ENCODE peak calls at places on chromosome 17, in six cellular contexts. T is effector memory CD4-positive, alpha-beta T cell; W is neuronal stem cell; B is upper lobe of right lung; Z is left lung; F is RWPE1. A is an unnamed sample.
A peak's percentile ranks its signal among the peaks of the same experiment; 100 is the strongest.

GRCh38 chr17:37413875-37414519 is 7.3 kb downstream of the TADA2A start:
- DNase-seq in T (no peak), W (no peak), B (no peak), Z (no peak), F (no peak), A (no peak)

GRCh38 chr17:75693500-75694481 is 26.7 kb downstream of the SAP30BP start:
- DNase-seq in T (no peak), W (peak; percentile 33), B (peak; percentile 81), Z (no peak), F (peak; percentile 63), A (no peak)

GRCh38 chr17:67211742-67212141 is 33.3 kb downstream of the HELZ start:
- DNase-seq in T (no peak), W (no peak), B (no peak), Z (no peak), F (peak; percentile 30), A (no peak)

GRCh38 chr17:58756246-58757161 is 850 bp downstream of the PPM1E start:
- DNase-seq in T (no peak), W (peak; percentile 24), B (no peak), Z (no peak), F (no peak), A (no peak)

GRCh38 chr17:67970783-67971182 is 25.5 kb downstream of the C17orf58 start:
- DNase-seq in T (no peak), W (no peak), B (no peak), Z (no peak), F (no peak), A (no peak)

GRCh38 chr17:4598776-4599504 is 14.6 kb downstream of the SMTNL2 start:
- DNase-seq in T (no peak), W (no peak), B (no peak), Z (peak; percentile 60), F (no peak), A (no peak)

GRCh38 chr17:1720856-1721386 is 3.6 kb upstream of the WDR81 start:
- DNase-seq in T (no peak), W (no peak), B (peak; percentile 79), Z (no peak), F (no peak), A (no peak)

GRCh38 chr17:36667922-36668321 is 66.5 kb downstream of the MRM1 start:
- DNase-seq in T (no peak), W (no peak), B (no peak), Z (no peak), F (no peak), A (no peak)

GRCh38 chr17:11928436-11928835 is 68.8 kb downstream of the ZNF18 start:
- DNase-seq in T (no peak), W (no peak), B (no peak), Z (no peak), F (no peak), A (no peak)

GRCh38 chr17:61494325-61495160 is 42.3 kb downstream of the TBX4 start:
- DNase-seq in T (no peak), W (no peak), B (no peak), Z (peak; percentile 34), F (no peak), A (no peak)

GRCh38 chr17:27549251-27549919 is 81.6 kb upstream of the LGALS9 start:
- DNase-seq in T (no peak), W (no peak), B (no peak), Z (no peak), F (no peak), A (no peak)

GRCh38 chr17:2174471-2175293 is 119.8 kb downstream of the HIC1 start:
- DNase-seq in T (no peak), W (no peak), B (peak; percentile 78), Z (no peak), F (no peak), A (no peak)

GRCh38 chr17:82281502-82282238 is 8.2 kb upstream of the CSNK1D start:
- DNase-seq in T (no peak), W (no peak), B (peak; percentile 89), Z (peak; percentile 84), F (peak; percentile 83), A (no peak)

GRCh38 chr17:67050066-67050465 is 5.7 kb downstream of the CACNG1 start:
- DNase-seq in T (no peak), W (no peak), B (no peak), Z (no peak), F (no peak), A (no peak)

GRCh38 chr17:57629886-57630285 is 115.2 kb downstream of the CCDC182 start:
- DNase-seq in T (no peak), W (no peak), B (peak; percentile 47), Z (peak; percentile 32), F (no peak), A (no peak)

GRCh38 chr17:81939218-81939617 is 2.1 kb upstream of the PYCR1 start:
- DNase-seq in T (no peak), W (no peak), B (no peak), Z (no peak), F (no peak), A (no peak)

GRCh38 chr17:58630883-58631522 is 60.8 kb downstream of the TEX14 start:
- DNase-seq in T (peak; percentile 26), W (peak; percentile 51), B (no peak), Z (no peak), F (no peak), A (no peak)

GRCh38 chr17:61647044-61647443 is 56.0 kb upstream of the NACA2 start:
- DNase-seq in T (no peak), W (no peak), B (no peak), Z (no peak), F (no peak), A (no peak)

GRCh38 chr17:76501018-76501826 is at the start of gene RHBDF2:
- DNase-seq in T (peak; percentile 95), W (peak; percentile 78), B (peak; percentile 96), Z (peak; percentile 100), F (peak; percentile 90), A (peak; percentile 91)

GRCh38 chr17:59620518-59621259 is 994 bp downstream of the CLTC start:
- DNase-seq in T (peak; percentile 35), W (no peak), B (peak; percentile 68), Z (no peak), F (peak; percentile 54), A (no peak)

GRCh38 chr17:9484789-9485188 is 90.8 kb downstream of the STX8 start:
- DNase-seq in T (no peak), W (no peak), B (no peak), Z (no peak), F (no peak), A (no peak)

GRCh38 chr17:74210191-74211140 is 2.9 kb upstream of the TTYH2 start:
- DNase-seq in T (peak; percentile 63), W (peak; percentile 37), B (peak; percentile 84), Z (peak; percentile 86), F (peak; percentile 91), A (no peak)

GRCh38 chr17:65523853-65524664 is 37.4 kb downstream of the AXIN2 start:
- DNase-seq in T (no peak), W (no peak), B (no peak), Z (no peak), F (no peak), A (no peak)

GRCh38 chr17:49223517-49224197 is 6.9 kb downstream of the PHOSPHO1 start:
- DNase-seq in T (peak; percentile 39), W (peak; percentile 67), B (peak; percentile 77), Z (peak; percentile 91), F (peak; percentile 38), A (no peak)

GRCh38 chr17:38676706-38677504 is 2.1 kb upstream of the EPOP start:
- DNase-seq in T (peak; percentile 58), W (peak; percentile 78), B (peak; percentile 87), Z (peak; percentile 90), F (peak; percentile 83), A (peak; percentile 53)

GRCh38 chr17:7443499-7444485 is 1.1 kb upstream of the CHRNB1 start:
- DNase-seq in T (no peak), W (no peak), B (no peak), Z (no peak), F (peak; percentile 64), A (no peak)

GRCh38 chr17:61683466-61683865 is 92.4 kb upstream of the NACA2 start:
- DNase-seq in T (no peak), W (no peak), B (no peak), Z (no peak), F (no peak), A (no peak)

GRCh38 chr17:63927464-63928171 is 4.5 kb downstream of the CD79B start:
- DNase-seq in T (no peak), W (no peak), B (no peak), Z (peak; percentile 35), F (no peak), A (no peak)

GRCh38 chr17:32870969-32871368 is 6.0 kb downstream of the MYO1D start:
- DNase-seq in T (no peak), W (no peak), B (no peak), Z (no peak), F (no peak), A (no peak)

DNA sequence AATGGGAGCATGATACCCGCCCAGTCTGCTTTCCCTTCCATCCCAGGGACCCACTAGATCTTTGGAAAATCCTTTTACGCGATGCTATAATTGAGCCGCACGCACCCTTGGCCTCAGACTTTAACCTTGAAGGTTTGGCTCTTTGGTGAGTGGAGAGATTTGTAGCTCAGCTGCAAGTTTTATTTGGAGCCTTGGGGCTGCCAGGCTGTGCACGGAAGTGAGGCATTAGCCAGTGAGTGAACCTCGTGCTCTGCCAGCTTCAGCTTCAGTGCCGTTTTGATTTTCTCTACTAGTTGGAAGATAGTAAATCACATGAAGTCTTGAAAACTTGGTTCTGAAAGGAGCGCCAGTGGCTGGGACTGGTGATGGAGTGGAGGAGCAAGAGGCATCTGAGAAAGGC is 17.3 kb downstream of the CRHR1 start:
- DNase-seq in T (no peak), W (no peak), B (no peak), Z (peak; percentile 4), F (no peak), A (no peak)
- H3K27ac ChIP-seq in T (no peak overlapping the region), W (no peak overlapping the region), B (no peak overlapping the region), Z (no peak overlapping the region), F (no peak overlapping the region), A (no peak overlapping the region)

GRCh38 chr17:31126318-31126717 is 31.5 kb downstream of the NF1 start:
- DNase-seq in T (no peak), W (no peak), B (no peak), Z (no peak), F (no peak), A (no peak)
- H3K27ac ChIP-seq in T (no peak overlapping the region), W (no peak overlapping the region), B (no peak overlapping the region), Z (no peak overlapping the region), F (no peak overlapping the region), A (no peak overlapping the region)

DNA sequence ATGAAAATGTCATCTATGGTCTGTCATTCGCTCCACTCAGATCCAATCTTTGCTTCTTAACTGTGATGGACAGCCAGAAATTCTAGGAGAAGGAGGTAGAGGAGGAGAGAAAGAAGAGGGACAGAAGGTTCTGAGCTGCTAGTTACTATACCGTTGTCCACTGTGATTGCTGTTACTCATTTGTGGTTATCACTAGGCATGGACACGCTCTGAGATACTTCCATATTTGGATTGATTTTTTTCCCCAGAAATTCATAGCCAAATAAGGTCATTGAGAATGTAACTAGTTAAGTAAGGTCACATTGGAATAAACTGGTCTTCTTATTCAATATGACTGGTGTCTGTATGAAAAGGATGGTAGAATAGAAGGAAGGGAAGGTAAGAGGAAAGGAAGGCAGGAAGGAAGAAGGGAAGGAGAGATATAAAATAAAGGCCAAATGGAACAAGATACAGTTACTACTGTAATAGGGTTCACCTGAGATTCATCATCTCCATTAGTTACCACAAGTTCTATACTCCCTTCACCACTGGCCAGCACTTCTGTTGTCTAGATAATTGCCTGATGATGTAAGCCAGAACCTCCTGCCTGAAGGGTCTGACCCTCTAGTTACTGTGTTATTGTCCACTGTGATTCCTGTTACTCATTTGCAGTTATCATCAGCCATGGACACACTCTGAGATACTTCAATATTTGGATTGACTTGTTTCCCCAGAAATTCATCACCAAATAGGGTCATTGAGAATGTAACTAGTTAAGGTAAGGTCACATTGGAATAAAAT is 2.9 kb downstream of the KRTAP9-7 start:
- DNase-seq in T (no peak), W (no peak), B (no peak), Z (no peak), F (no peak), A (no peak)
- H3K27ac ChIP-seq in T (no peak overlapping the region), W (no peak overlapping the region), B (no peak overlapping the region), Z (no peak overlapping the region), F (no peak overlapping the region), A (no peak overlapping the region)

GRCh38 chr17:31072186-31072585 is 22.6 kb upstream of the NF1 start:
- DNase-seq in T (no peak), W (peak; percentile 39), B (no peak), Z (no peak), F (peak; percentile 83), A (peak; percentile 61)
- H3K27ac ChIP-seq in T (no peak overlapping the region), W (no peak overlapping the region), B (no peak overlapping the region), Z (no peak overlapping the region), F (no peak overlapping the region), A (peak overlapping the region; percentile 43)

A was measured in keratinocyte.